ENCODE peak calls at places on chromosomes 2 and 18, in ten cellular contexts. N is anterior cingulate cortex; U is CD8-positive, alpha-beta T cell; X is NCI-H1930; H is frontal cortex; Y is NCI-H345; O is RPMI7951; S is activated naive CD4-positive, alpha-beta T cell treated with anti-CD3 and anti-CD28 coated beads, Interleukin-2, amount 10 ng/mL, durations not matched to agents 7 days and 5 days; J is EH; R is activated gamma-delta T cell. K is an unnamed sample.

GRCh38 chr2:109442715-109443319 is 170.9 kb downstream of the SEPTIN10 start:
- DNase-seq in U (no peak), O (no peak), R (no peak), X (no peak), H (no peak), Y (no peak), N (no peak), J (no peak), S (no peak), K (no peak)

GRCh38 chr2:68320118-68320641 is 431 bp upstream of the CNRIP1 start:
- DNase-seq in R (no peak), J (no peak), Y (peak), N (no peak), O (peak), S (no peak), H (no peak), U (no peak), X (peak), K (peak)

GRCh38 chr18:77007251-77007650 is 125.3 kb downstream of the MBP start:
- DNase-seq in J (no peak), R (no peak), N (no peak), S (no peak), H (no peak), O (no peak), Y (no peak), U (no peak), X (no peak), K (no peak)

GRCh38 chr18:48743046-48743445 is 204.2 kb downstream of the CTIF start:
- DNase-seq in X (no peak), U (no peak), O (peak), J (peak), Y (no peak), R (no peak), N (peak), S (no peak), H (no peak), K (peak)

GRCh38 chr2:15112216-15112615 is 448.9 kb downstream of the NBAS start:
- DNase-seq in X (no peak), S (no peak), H (no peak), Y (peak), J (no peak), U (no peak), N (no peak), R (no peak), O (peak), K (no peak)

GRCh38 chr2:227908266-227909054 is 37.0 kb downstream of the DAW1 start:
- DNase-seq in J (peak), X (no peak), O (peak), U (no peak), R (no peak), H (no peak), Y (no peak), N (no peak), S (no peak), K (no peak)

GRCh38 chr2:113138428-113139322 is 11.3 kb downstream of the IL1RN start:
- DNase-seq in O (peak), X (peak), J (peak), R (no peak), H (no peak), Y (peak), S (peak), U (peak), N (no peak), K (no peak)

GRCh38 chr18:24341361-24341760 is 56.3 kb downstream of the OSBPL1A start:
- DNase-seq in X (no peak), H (no peak), N (no peak), S (no peak), Y (no peak), J (peak), R (no peak), U (no peak), O (no peak), K (no peak)

GRCh38 chr2:148614024-148614331 is 30.6 kb upstream of the EPC2 start:
- DNase-seq in N (no peak), R (no peak), X (no peak), O (no peak), H (no peak), S (no peak), Y (peak), U (no peak), J (peak), K (no peak)

GRCh38 chr18:26511339-26512071 is 36.8 kb downstream of the KCTD1 start:
- DNase-seq in H (no peak), U (no peak), N (no peak), Y (no peak), J (no peak), X (no peak), O (no peak), R (no peak), S (no peak), K (no peak)

GRCh38 chr2:207258191-207258991 is 92.6 kb upstream of the KLF7 start:
- DNase-seq in O (peak), U (no peak), J (peak), N (no peak), X (no peak), R (no peak), H (no peak), S (no peak), Y (peak), K (peak)

GRCh38 chr18:78640596-78640995 is 339.0 kb upstream of the SALL3 start:
- DNase-seq in X (no peak), U (no peak), R (no peak), S (no peak), N (no peak), Y (no peak), O (no peak), J (no peak), H (no peak), K (peak)

GRCh38 chr2:134108124-134108523 is 145.7 kb upstream of the MGAT5 start:
- DNase-seq in O (no peak), N (no peak), X (no peak), Y (no peak), R (no peak), U (no peak), S (no peak), J (no peak), H (no peak), K (no peak)

GRCh38 chr2:205361970-205362369 is 320.3 kb upstream of the NRP2 start:
- DNase-seq in X (no peak), N (no peak), S (no peak), J (no peak), U (no peak), H (no peak), O (no peak), Y (no peak), R (no peak), K (no peak)

GRCh38 chr2:131123192-131123591 is 18.1 kb downstream of the PLEKHB2 start:
- DNase-seq in X (no peak), J (no peak), R (no peak), U (no peak), S (no peak), H (no peak), O (no peak), Y (no peak), N (no peak), K (no peak)

GRCh38 chr2:69624153-69624552 is 19.4 kb downstream of the AAK1 start:
- DNase-seq in X (no peak), U (no peak), J (no peak), Y (no peak), O (no peak), H (no peak), S (no peak), R (no peak), N (no peak), K (no peak)

GRCh38 chr2:218257390-218257981 is 3.3 kb upstream of the GPBAR1 start:
- DNase-seq in N (no peak), H (no peak), U (peak), O (peak), R (no peak), J (peak), Y (no peak), X (no peak), S (peak), K (no peak)

GRCh38 chr2:157603203-157603602 is 25.5 kb downstream of the ACVR1C start:
- DNase-seq in J (no peak), H (no peak), U (no peak), S (no peak), N (no peak), X (no peak), Y (no peak), R (no peak), O (no peak), K (no peak)

GRCh38 chr2:100242891-100243670 is 79.2 kb downstream of the LONRF2 start:
- DNase-seq in S (peak), H (no peak), N (peak), O (peak), U (peak), J (peak), X (peak), Y (peak), R (no peak), K (no peak)

GRCh38 chr18:34322365-34323289 is 97.9 kb upstream of the NOL4 start:
- DNase-seq in H (no peak), O (peak), X (peak), R (no peak), Y (peak), U (no peak), J (no peak), S (no peak), N (peak), K (no peak)

GRCh38 chr2:152861349-152861942 is 143.0 kb downstream of the ARL6IP6 start:
- DNase-seq in S (peak), J (peak), U (no peak), X (peak), R (no peak), H (no peak), N (no peak), Y (no peak), O (peak), K (no peak)

GRCh38 chr2:168457177-168457905 is 1.3 kb downstream of the CERS6 start:
- DNase-seq in X (no peak), O (no peak), Y (no peak), U (no peak), N (no peak), J (no peak), R (no peak), H (no peak), S (peak), K (no peak)

GRCh38 chr2:226378733-226379132 is 420.9 kb downstream of the IRS1 start:
- DNase-seq in R (no peak), S (no peak), Y (no peak), N (no peak), H (no peak), X (no peak), U (no peak), O (peak), J (peak), K (no peak)

GRCh38 chr2:16525265-16525887 is 140.3 kb downstream of the CYRIA start:
- DNase-seq in N (no peak), X (peak), J (no peak), S (peak), Y (peak), O (no peak), U (no peak), H (no peak), R (no peak), K (no peak)

GRCh38 chr2:64225491-64225890 is 81.3 kb upstream of the PELI1 start:
- DNase-seq in X (no peak), R (no peak), J (peak), O (peak), Y (no peak), N (no peak), U (no peak), S (no peak), H (no peak), K (no peak)

GRCh38 chr2:64770137-64770780 is 116.5 kb upstream of the SERTAD2 start:
- DNase-seq in O (peak), U (no peak), R (no peak), Y (no peak), H (no peak), S (no peak), X (no peak), N (no peak), J (peak), K (no peak)

GRCh38 chr18:5894613-5895299 is 566 bp downstream of the TMEM200C start:
- DNase-seq in J (peak), Y (peak), U (no peak), X (no peak), R (no peak), H (peak), S (no peak), N (no peak), O (no peak), K (no peak)

GRCh38 chr2:42921721-42922120 is 129.3 kb upstream of the HAAO start:
- DNase-seq in J (peak), U (no peak), H (no peak), O (no peak), Y (no peak), N (no peak), R (no peak), X (no peak), S (no peak), K (no peak)